ENCODE peak calls at places on chromosomes 1 and 21, in eight cellular contexts. U is suprapubic skin, L is breast epithelium, X is stomach, D is HCT116, H is H1, Y is GM12892, V is spleen. Z is an unnamed sample.

GRCh38 chr21:41112740-41113692 is 54.9 kb upstream of the BACE2 start:
- DNase-seq in U (peak), V (no peak), X (no peak), D (no peak), H (no peak), Y (no peak), L (peak), Z (no peak)

GRCh38 chr1:204583909-204584632 is 67.9 kb downstream of the MDM4 start:
- DNase-seq in Y (no peak), D (no peak), U (no peak), H (no peak), L (peak), V (no peak), X (peak), Z (no peak)

GRCh38 chr1:90475623-90476022 is 241.5 kb downstream of the BARHL2 start:
- DNase-seq in H (no peak), U (no peak), L (no peak), D (peak), X (no peak), Y (no peak), V (no peak), Z (no peak)

GRCh38 chr21:36700961-36701911 is 2.3 kb downstream of the SIM2 start:
- DNase-seq in L (no peak), Y (peak), D (no peak), U (no peak), X (no peak), H (peak), V (no peak), Z (no peak)

GRCh38 chr1:41362357-41362721 is 1.1 kb downstream of the FOXO6 start:
- DNase-seq in L (no peak), X (no peak), U (no peak), Y (peak), H (no peak), V (no peak), D (no peak), Z (no peak)

GRCh38 chr1:160083968-160084770 is 2.8 kb downstream of the KCNJ9 start:
- DNase-seq in V (peak), D (peak), U (no peak), H (peak), Y (peak), X (peak), L (peak), Z (peak)

GRCh38 chr1:26289158-26290059 is 9.5 kb downstream of the SH3BGRL3 start:
- DNase-seq in V (peak), Y (peak), D (no peak), L (no peak), U (peak), X (peak), H (no peak), Z (peak)

GRCh38 chr1:173868266-173869107 is at the start of gene ZBTB37:
- DNase-seq in X (peak), D (peak), V (peak), L (peak), Y (peak), H (peak), U (peak), Z (peak)

GRCh38 chr1:3079381-3080093 is 10.5 kb downstream of the PRDM16 start:
- DNase-seq in Y (no peak), V (no peak), H (no peak), L (no peak), U (no peak), D (no peak), X (no peak), Z (no peak)

GRCh38 chr1:185059950-185060571 is 14.7 kb downstream of the RNF2 start:
- DNase-seq in X (no peak), H (no peak), U (no peak), V (no peak), L (no peak), Y (no peak), D (no peak), Z (no peak)

GRCh38 chr1:117678246-117678977 is 72.6 kb downstream of the TENT5C start:
- DNase-seq in X (peak), D (no peak), L (no peak), H (no peak), V (no peak), U (no peak), Y (no peak), Z (no peak)

GRCh38 chr21:15682977-15683376 is 46.8 kb upstream of the USP25 start:
- DNase-seq in L (no peak), X (no peak), V (no peak), U (no peak), H (no peak), D (no peak), Y (no peak), Z (no peak)

GRCh38 chr1:214404154-214404553 is 123.2 kb downstream of the SMYD2 start:
- DNase-seq in V (no peak), U (no peak), D (no peak), X (no peak), L (no peak), Y (no peak), H (no peak), Z (no peak)

GRCh38 chr1:23528245-23528978 is 2.6 kb downstream of the E2F2 start:
- DNase-seq in Y (peak), X (peak), V (peak), H (no peak), L (peak), U (peak), D (peak), Z (no peak)

GRCh38 chr21:32807717-32808380 is 36.3 kb upstream of the PAXBP1 start:
- DNase-seq in U (no peak), L (no peak), V (no peak), X (no peak), Y (no peak), H (no peak), D (no peak), Z (no peak)

GRCh38 chr1:44030606-44031050 is 634 bp downstream of the SLC6A9 start:
- DNase-seq in H (no peak), U (no peak), D (no peak), Y (no peak), L (peak), V (peak), X (no peak), Z (no peak)

DNA sequence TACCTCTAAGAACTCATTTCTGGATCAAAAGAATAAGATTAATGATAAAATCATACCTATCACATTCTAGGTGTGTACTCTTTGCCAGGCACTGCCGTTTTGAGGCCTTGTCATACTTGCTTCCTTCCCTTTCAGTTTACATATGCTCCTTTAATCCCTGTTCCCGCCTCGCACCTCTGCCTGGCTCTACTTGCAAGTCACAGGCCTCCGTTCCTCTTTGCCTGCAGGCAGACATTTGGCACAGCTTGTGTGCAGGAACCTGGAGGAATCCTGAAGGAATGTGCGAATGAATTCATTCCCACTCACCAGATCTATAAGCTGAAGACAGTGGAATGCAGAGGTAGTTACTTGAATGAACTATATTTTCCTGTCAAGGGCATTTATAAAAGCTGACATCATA is 13.8 kb downstream of the WLS start:
- DNase-seq in Y (no peak), H (no peak), V (no peak), L (no peak), X (peak), D (no peak), U (no peak), Z (no peak)
- TF ChIP-seq POLR2AphosphoS5 in Y (no peak), H (no peak), V (no peak), L (no peak), X (no peak), D (no peak), U (no peak), Z (no peak)

GRCh38 chr1:11831945-11832725 is 15.4 kb downstream of the NPPA start:
- DNase-seq in X (no peak), U (no peak), D (no peak), Y (no peak), L (no peak), H (no peak), V (no peak), Z (no peak)
- TF ChIP-seq POLR2A in X (no peak), U (no peak), D (no peak), Y (no peak), L (no peak), H (no peak), V (no peak), Z (no peak)

DNA sequence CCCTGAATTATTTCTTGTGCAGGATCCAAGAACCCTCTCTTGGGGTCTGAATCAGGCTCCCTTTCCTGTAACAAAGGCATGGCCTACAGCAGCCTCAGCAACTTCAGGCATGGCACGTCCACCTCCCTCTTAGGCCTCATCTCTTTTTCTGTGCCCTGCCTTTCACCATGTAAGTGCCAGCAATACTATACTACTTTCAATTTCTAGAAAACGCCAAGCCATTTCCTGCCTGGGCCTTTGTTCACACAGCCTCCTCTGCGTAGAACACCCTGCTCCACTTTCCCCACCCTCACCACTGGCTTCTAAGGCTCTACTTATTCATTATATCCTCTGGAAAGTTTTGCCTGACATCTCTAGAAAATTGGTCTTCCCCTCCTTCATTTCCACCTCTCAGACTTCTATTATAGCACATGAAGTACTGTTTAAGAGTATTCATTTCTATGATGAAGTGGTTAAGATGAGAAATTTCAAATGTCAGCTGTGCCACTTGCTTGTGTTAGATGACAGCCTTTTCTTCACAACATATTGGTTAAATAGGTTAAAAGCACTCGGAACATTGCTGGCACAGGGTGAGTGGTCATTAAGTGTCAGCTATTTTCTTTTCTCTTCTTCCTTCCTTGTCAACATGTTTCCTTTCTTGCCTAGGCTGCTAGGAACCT is 41.6 kb upstream of the VWA5B1 start:
- DNase-seq in H (no peak), D (no peak), U (no peak), X (no peak), Y (no peak), V (no peak), L (no peak), Z (no peak)
- TF ChIP-seq POLR2AphosphoS5 in H (no peak), D (no peak), U (no peak), X (no peak), Y (no peak), V (no peak), L (no peak), Z (no peak)

GRCh38 chr1:232805269-232806070 is at the start of gene MAP10:
- DNase-seq in H (peak), V (peak), L (peak), D (no peak), U (peak), Y (peak), X (peak), Z (peak)
- TF ChIP-seq POLR2A in H (peak), V (no peak), L (no peak), D (no peak), U (peak), Y (peak), X (no peak), Z (peak)

GRCh38 chr1:175278729-175279128 is 86.2 kb upstream of the KIAA0040 start:
- DNase-seq in H (no peak), D (no peak), X (no peak), U (no peak), Y (no peak), V (no peak), L (no peak), Z (no peak)
- TF ChIP-seq POLR2AphosphoS5 in H (no peak), D (no peak), X (no peak), U (no peak), Y (no peak), V (no peak), L (no peak), Z (no peak)

GRCh38 chr1:27406354-27406665 is 13.9 kb downstream of the GPR3 start:
- DNase-seq in H (no peak), V (no peak), D (no peak), Y (no peak), U (no peak), X (no peak), L (no peak), Z (no peak)
- TF ChIP-seq POLR2A in H (no peak), V (no peak), D (no peak), Y (no peak), U (no peak), X (no peak), L (no peak), Z (no peak)

DNA sequence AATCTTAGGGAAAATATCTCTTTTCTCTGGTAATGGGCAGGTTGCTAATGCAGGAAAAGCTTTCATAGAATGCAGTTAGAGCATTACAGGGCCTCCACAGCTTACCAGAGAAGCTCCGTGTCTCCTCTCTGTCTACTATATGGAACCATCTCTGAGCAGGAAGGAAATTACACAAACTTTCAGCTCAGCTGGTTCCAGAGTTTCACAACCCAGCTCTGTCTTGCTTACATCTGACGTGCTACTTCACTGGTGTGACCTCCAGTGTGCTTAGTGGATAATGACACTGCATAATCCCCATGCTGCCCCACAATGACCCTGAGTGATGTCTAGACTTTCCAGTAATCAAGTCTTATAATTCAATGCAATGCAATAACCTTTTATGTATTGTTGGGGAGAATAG is 4.3 kb upstream of the FGGY start:
- DNase-seq in X (peak), L (no peak), U (peak), D (no peak), V (no peak), H (no peak), Y (no peak), Z (no peak)
- TF ChIP-seq POLR2AphosphoS5 in X (peak), L (peak), U (peak), D (no peak), V (no peak), H (no peak), Y (no peak), Z (no peak)

GRCh38 chr1:50779811-50780210 is 180.3 kb downstream of the FAF1 start:
- DNase-seq in D (no peak), V (no peak), L (no peak), X (no peak), U (no peak), Y (no peak), H (no peak), Z (no peak)
- TF ChIP-seq POLR2A in D (no peak), V (no peak), L (no peak), X (no peak), U (no peak), Y (no peak), H (no peak), Z (no peak)

DNA sequence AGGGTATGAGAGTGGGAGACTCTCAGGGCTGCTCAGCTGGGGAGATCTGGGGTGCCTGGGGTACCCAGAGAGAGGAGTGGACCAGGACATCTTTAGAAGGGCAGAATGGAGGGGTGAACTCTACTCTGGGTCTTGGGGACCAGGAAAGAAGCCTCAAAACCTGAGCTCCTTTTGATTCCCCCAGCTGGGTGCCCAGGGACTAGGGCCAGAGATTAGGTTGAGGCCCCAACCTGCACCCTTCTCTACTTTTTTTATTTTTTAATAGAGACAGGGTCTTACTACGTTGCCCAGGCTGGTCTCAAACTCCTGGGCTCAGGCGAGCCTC is 1.9 kb downstream of the PDZK1IP1 start:
- DNase-seq in D (no peak), X (no peak), H (no peak), U (no peak), V (peak), L (no peak), Y (no peak), Z (no peak)
- TF ChIP-seq POLR2AphosphoS5 in D (no peak), X (no peak), H (no peak), U (no peak), V (no peak), L (no peak), Y (no peak), Z (no peak)

DNA sequence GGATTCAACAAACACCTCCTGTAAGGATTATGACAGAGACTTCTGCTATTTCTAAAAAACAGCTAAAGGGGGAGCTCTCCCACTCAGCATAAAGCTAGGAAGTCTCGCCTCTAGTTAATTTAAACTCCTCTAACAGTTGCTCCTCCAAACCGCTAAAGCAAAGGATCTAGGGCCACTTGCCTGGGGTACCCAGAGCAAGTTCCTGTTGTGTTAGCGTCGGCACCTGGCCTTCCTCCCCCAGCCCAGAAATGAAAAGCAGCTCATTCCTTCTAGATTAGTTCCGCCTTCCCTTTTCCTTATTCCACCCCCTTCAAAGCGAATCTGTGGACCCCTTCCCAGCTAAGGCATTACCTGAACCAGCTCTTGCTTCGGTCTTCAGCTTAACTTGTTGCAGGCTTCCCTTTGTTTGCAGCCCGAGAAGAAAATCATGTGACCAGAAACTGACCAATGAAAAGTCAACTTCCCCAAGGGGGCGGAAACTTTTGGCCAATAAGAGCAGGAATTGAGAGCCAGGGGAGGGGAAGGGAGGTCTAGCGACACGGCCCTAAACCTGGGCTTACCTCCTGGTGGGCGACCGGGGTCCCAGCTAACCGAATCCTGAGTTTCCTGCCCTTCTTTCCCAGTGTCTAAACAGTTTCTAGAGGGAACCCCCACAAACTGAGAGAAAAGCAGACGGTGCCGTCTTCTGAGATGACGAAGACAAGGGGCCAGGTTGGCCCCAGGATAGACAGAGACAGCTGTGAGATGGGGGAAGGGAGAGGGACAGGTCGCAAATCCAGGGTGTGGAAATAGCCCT is at the start of gene PBXIP1:
- DNase-seq in L (no peak), D (peak), Y (peak), U (peak), V (peak), X (peak), H (peak), Z (peak)
- TF ChIP-seq POLR2A in L (no peak), D (peak), Y (no peak), U (peak), V (no peak), X (peak), H (no peak), Z (no peak)